ENCODE peak calls at places on chromosome 11, in seven cellular contexts. W is H9, P is mesenchymal stem cell, B is neuronal stem cell, U is H1, T is trophoblast cell, M is IMR-90. C is an unnamed sample.

GRCh38 chr11:59247535-59248227 is 35.0 kb upstream of the MPEG1 start:
- DNase-seq in W (no peak), P (no peak), B (no peak), U (no peak), T (no peak), M (peak), C (no peak)

GRCh38 chr11:116890193-116890592 is 52.8 kb upstream of the APOA1 start:
- DNase-seq in W (no peak), P (peak), B (no peak), U (no peak), T (no peak), M (peak), C (no peak)

GRCh38 chr11:59053387-59053786 is 32.7 kb upstream of the GLYATL1B start:
- DNase-seq in W (peak), P (peak), B (peak), U (peak), T (peak), M (peak), C (peak)

GRCh38 chr11:47980093-47980906 is at the start of gene PTPRJ:
- DNase-seq in W (peak), P (peak), B (peak), U (peak), T (no peak), M (peak), C (peak)

GRCh38 chr11:81673001-81673400 is 1060.7 kb downstream of the FAM181B start:
- DNase-seq in W (no peak), P (peak), B (no peak), U (no peak), T (peak), M (no peak), C (peak)

GRCh38 chr11:72573380-72573949 is 100.8 kb downstream of the PDE2A start:
- DNase-seq in W (peak), P (peak), B (peak), U (peak), T (no peak), M (peak), C (peak)

GRCh38 chr11:71293961-71294782 is 41.8 kb upstream of the SHANK2 start:
- DNase-seq in W (no peak), P (no peak), B (no peak), U (peak), T (no peak), M (no peak), C (no peak)

GRCh38 chr11:22807855-22808558 is 21.6 kb downstream of the SVIP start:
- DNase-seq in W (no peak), P (no peak), B (no peak), U (no peak), T (no peak), M (peak), C (no peak)

GRCh38 chr11:37504066-37504611 is 906.1 kb upstream of the RAG2 start:
- DNase-seq in W (no peak), P (peak), B (peak), U (no peak), T (peak), M (peak), C (peak)

DNA sequence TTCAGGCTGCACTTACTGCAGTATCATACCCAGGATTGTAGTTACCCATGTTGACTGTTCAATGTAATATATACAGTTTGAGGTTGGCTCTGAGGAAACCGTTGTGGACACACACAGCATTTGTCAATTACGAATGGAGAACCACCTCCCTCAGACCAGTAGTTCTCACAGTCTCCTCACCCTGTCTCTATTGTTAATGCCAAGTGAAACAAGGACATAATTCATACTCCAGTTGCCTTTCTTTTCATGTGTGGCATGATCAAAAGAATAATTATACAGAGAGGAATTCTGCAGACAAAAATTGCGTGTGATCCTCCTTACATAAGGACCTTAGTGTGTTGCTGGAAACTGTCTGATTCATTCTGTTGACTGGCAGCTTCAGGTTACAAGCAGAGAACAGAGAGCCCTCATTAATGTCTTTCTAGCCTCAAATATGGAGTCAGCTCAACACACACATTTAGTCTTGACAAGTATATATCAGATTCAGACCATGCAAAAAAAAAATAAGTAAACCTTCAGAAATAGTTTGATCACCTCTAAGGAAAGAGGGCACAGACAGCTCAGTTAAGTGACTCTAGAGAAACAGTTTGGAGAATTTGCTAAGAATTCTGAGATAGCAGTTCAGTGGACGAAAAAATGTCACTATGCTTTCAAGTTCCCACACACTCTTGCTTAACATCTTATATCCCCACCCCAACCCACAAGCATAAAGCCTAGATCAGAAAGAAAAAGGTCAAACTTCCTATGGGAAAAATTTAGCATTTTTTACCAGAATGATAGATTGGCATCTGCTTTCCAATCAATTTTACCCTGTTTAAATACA is 96.1 kb downstream of the MAML2 start:
- DNase-seq in W (no peak), P (peak), B (no peak), U (no peak), T (no peak), M (peak), C (no peak)
- H2BK5ac ChIP-seq in W (no peak), P (no peak), B (no peak), U (no peak), T (no peak), M (peak), C (no peak)

GRCh38 chr11:76246271-76246933 is 40.1 kb upstream of the WNT11 start:
- DNase-seq in W (no peak), P (no peak), B (no peak), U (no peak), T (no peak), M (no peak), C (no peak)
- H3K4me2 ChIP-seq in W (no peak), P (no peak), B (no peak), U (no peak), T (no peak), M (no peak), C (no peak)

GRCh38 chr11:17547051-17547577 is at the start of gene OTOG:
- DNase-seq in W (peak), P (no peak), B (peak), U (peak), T (no peak), M (no peak), C (peak)

GRCh38 chr11:17550455-17551346 is 3.6 kb downstream of the OTOG start:
- DNase-seq in W (no peak), P (peak), B (no peak), U (no peak), T (no peak), M (no peak), C (no peak)

GRCh38 chr11:17546240-17546639 is 819 bp upstream of the OTOG start:
- DNase-seq in W (no peak), P (no peak), B (no peak), U (no peak), T (no peak), M (no peak), C (no peak)

GRCh38 chr11:17547932-17548331 is 873 bp downstream of the OTOG start:
- DNase-seq in W (peak), P (no peak), B (no peak), U (peak), T (no peak), M (no peak), C (no peak)

DNA sequence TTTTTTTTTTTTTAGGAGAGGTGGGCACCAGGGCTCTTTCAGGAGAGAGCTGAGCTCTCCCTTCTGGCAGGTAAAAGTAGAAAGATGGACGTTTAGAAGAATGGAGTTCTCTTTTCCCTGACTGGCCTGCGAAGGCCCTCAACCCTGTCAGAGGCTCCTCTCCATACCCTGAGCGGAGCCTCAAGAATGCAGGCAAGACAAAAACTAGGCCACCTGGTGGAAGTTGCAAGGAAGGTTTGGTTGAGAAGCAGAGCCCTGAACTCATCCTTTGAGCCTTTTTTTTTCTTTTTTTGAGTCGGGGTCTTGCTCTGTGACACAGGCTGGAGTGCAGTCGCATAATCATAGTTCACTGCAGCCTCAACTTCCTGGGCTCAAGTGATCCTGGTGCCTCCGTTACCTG is 1.4 kb downstream of the OTOG start:
- DNase-seq in W (peak), P (no peak), B (no peak), U (no peak), T (no peak), M (no peak), C (peak)
- H2BK5ac ChIP-seq in W (no peak), P (no peak), B (no peak), U (no peak), T (no peak), M (no peak), C (no peak)

DNA sequence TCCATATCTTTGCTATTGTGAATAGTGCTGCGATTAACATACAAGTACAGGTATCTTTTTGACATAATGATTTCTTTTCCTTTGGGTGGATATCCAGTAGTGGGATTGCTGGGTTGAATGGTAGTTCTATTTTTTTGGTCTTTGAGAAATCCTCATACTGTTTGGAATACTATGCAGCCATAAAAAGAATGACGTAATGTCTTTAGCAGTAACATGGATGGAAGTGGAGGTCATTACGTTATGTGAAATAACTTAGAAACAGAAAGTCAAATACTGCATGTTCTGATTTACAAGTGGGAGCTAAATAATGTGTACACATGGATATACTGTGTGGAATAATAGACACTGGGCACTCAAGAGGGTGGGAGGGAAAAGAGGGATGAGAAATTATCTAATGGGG is 4.0 kb upstream of the MMP10 start:
- DNase-seq in W (no peak), P (no peak), B (no peak), U (no peak), T (no peak), M (no peak), C (no peak)
- H3K4me2 ChIP-seq in W (no peak), P (no peak), B (no peak), U (no peak), T (no peak), M (no peak), C (no peak)

DNA sequence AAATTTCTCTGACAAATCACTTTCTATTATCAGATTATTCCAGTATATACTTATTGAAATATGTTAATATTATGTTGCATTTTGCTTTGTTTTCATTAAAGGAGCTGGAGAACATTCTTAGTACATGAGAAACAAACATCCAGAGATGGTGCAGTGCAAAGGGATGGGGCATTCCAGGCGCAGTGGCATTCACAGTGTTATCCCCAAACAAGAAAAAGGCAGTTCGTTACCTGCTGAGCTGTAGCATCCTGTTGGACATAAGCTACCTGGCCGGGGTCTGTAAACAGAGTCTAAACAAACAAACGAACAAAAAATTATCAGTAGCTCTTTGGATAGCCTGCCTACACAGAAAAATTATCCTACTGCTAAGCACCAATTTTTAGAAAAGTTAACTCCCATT is 47.4 kb downstream of the PRDM10 start:
- DNase-seq in W (no peak), P (no peak), B (no peak), U (no peak), T (no peak), M (no peak), C (no peak)
- H2BK5ac ChIP-seq in W (no peak), P (no peak), B (no peak), U (no peak), T (no peak), M (no peak), C (no peak)

GRCh38 chr11:70192666-70193410 is 10.3 kb upstream of the FADD start:
- DNase-seq in W (no peak), P (no peak), B (no peak), U (no peak), T (no peak), M (no peak), C (no peak)
- H3K4me2 ChIP-seq in W (no peak), P (no peak), B (no peak), U (no peak), T (no peak), M (no peak), C (no peak)

GRCh38 chr11:110463153-110463552 is 33.4 kb downstream of the FDX1 start:
- DNase-seq in W (peak), P (peak), B (peak), U (peak), T (no peak), M (peak), C (peak)
- H2BK5ac ChIP-seq in W (no peak), P (no peak), B (no peak), U (no peak), T (no peak), M (no peak), C (no peak)